ENCODE peak calls at places on chromosomes 13 and 19, in nine cellular contexts. One of them, this sample, is unnamed.

GRCh38 chr19:48135411-48135810 is 24.8 kb upstream of the PLA2G4C start:
- DNase-seq in Peyer's patch: no peak
- DNase-seq in uterus: no peak
- DNase-seq in spleen: no peak
- DNase-seq in right lobe of liver: no peak
- DNase-seq in lower leg skin: no peak
- DNase-seq in body of pancreas: no peak
- DNase-seq in sigmoid colon: no peak
- DNase-seq in breast epithelium: no peak
- DNase-seq in this sample: no peak

GRCh38 chr13:73040968-73041580 is 17.7 kb upstream of the KLF5 start:
- DNase-seq in Peyer's patch: peak; percentile 64
- DNase-seq in right lobe of liver: no peak
- DNase-seq in spleen: no peak
- DNase-seq in breast epithelium: no peak
- DNase-seq in sigmoid colon: no peak
- DNase-seq in body of pancreas: no peak
- DNase-seq in uterus: no peak
- DNase-seq in lower leg skin: no peak
- DNase-seq in this sample: no peak

GRCh38 chr13:109100705-109101104 is 471.3 kb downstream of the MYO16 start:
- DNase-seq in right lobe of liver: no peak
- DNase-seq in breast epithelium: no peak
- DNase-seq in uterus: no peak
- DNase-seq in body of pancreas: no peak
- DNase-seq in spleen: no peak
- DNase-seq in sigmoid colon: no peak
- DNase-seq in Peyer's patch: no peak
- DNase-seq in lower leg skin: no peak
- DNase-seq in this sample: no peak

GRCh38 chr19:30159636-30160035 is 212.5 kb upstream of the ZNF536 start:
- DNase-seq in body of pancreas: no peak
- DNase-seq in breast epithelium: no peak
- DNase-seq in right lobe of liver: no peak
- DNase-seq in uterus: no peak
- DNase-seq in sigmoid colon: no peak
- DNase-seq in Peyer's patch: no peak
- DNase-seq in spleen: no peak
- DNase-seq in lower leg skin: no peak
- DNase-seq in this sample: no peak

GRCh38 chr19:38451629-38452028 is 18.1 kb downstream of the RYR1 start:
- DNase-seq in breast epithelium: no peak
- DNase-seq in lower leg skin: no peak
- DNase-seq in right lobe of liver: no peak
- DNase-seq in uterus: no peak
- DNase-seq in Peyer's patch: no peak
- DNase-seq in spleen: no peak
- DNase-seq in body of pancreas: no peak
- DNase-seq in sigmoid colon: no peak
- DNase-seq in this sample: no peak

GRCh38 chr13:76720416-76720815 is 165.8 kb downstream of the KCTD12 start:
- DNase-seq in lower leg skin: no peak
- DNase-seq in right lobe of liver: no peak
- DNase-seq in breast epithelium: no peak
- DNase-seq in Peyer's patch: no peak
- DNase-seq in body of pancreas: no peak
- DNase-seq in uterus: no peak
- DNase-seq in spleen: no peak
- DNase-seq in sigmoid colon: no peak
- DNase-seq in this sample: no peak

GRCh38 chr13:76161143-76161542 is 525.0 kb downstream of the LMO7 start:
- DNase-seq in Peyer's patch: no peak
- DNase-seq in lower leg skin: no peak
- DNase-seq in right lobe of liver: no peak
- DNase-seq in sigmoid colon: no peak
- DNase-seq in uterus: no peak
- DNase-seq in body of pancreas: peak; percentile 4
- DNase-seq in breast epithelium: no peak
- DNase-seq in spleen: no peak
- DNase-seq in this sample: no peak

GRCh38 chr19:4566402-4567051 is 7.0 kb upstream of the SEMA6B start:
- DNase-seq in breast epithelium: no peak
- DNase-seq in sigmoid colon: no peak
- DNase-seq in body of pancreas: no peak
- DNase-seq in right lobe of liver: no peak
- DNase-seq in Peyer's patch: no peak
- DNase-seq in uterus: no peak
- DNase-seq in lower leg skin: no peak
- DNase-seq in spleen: no peak
- DNase-seq in this sample: no peak

DNA sequence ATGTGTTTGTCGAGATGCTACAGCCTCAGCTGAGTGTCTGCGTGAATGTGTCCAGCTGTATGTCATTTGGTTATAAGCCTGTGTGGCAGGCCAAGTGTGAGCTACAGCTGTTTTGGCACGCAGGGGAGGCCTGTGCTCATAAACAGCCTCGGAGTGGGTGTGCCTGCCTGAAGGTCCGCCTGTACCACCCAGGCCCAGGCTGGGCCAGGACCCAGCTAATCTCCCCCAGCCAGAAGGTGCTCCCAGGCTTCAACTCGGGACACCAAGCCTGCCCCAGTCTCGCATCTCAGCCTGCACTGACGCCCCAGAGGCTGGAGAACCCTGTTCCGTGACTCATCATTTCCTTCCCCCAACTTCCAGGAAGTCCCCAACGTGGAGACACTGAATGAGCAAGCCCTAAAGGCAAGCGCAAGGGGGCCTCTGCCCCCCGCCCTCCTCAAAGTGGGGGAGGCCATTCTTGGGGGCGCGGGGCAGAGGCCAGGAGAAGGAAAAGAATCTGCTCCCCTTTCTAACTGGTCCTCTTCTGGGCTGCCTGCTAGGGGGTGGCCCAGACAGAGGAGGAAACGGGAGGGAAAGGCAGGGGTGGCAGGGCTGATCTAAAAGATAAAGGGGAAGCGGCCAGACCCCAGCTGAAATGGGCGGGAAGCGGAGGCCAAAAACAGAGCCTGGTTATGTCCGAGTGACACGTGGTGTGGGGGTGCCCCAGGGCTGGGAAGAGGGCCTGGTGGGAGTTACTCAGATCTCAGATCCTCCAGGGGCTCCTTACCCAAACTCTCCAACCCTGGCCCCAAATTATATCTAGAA is 2.0 kb downstream of the SLC1A5 start:
- DNase-seq in spleen: peak; percentile 86
- DNase-seq in right lobe of liver: peak; percentile 67
- DNase-seq in breast epithelium: peak; percentile 61
- DNase-seq in lower leg skin: peak; percentile 60
- DNase-seq in uterus: peak; percentile 70
- DNase-seq in sigmoid colon: peak; percentile 89
- DNase-seq in body of pancreas: peak; percentile 70
- DNase-seq in Peyer's patch: peak; percentile 90
- DNase-seq in this sample: peak; percentile 67
- TF ChIP-seq POLR2A in spleen: no peak
- TF ChIP-seq POLR2A in right lobe of liver: no peak
- TF ChIP-seq POLR2A in breast epithelium: peak; percentile 17
- TF ChIP-seq POLR2A in lower leg skin: no peak
- TF ChIP-seq POLR2A in uterus: no peak
- TF ChIP-seq POLR2A in sigmoid colon: no peak
- TF ChIP-seq POLR2A in body of pancreas: peak; percentile 30
- TF ChIP-seq POLR2A in Peyer's patch: peak; percentile 40
- TF ChIP-seq POLR2A in this sample: no peak

GRCh38 chr13:98741741-98742435 is 10.6 kb downstream of the SLC15A1 start:
- DNase-seq in uterus: no peak
- DNase-seq in Peyer's patch: no peak
- DNase-seq in sigmoid colon: no peak
- DNase-seq in lower leg skin: no peak
- DNase-seq in right lobe of liver: no peak
- DNase-seq in breast epithelium: no peak
- DNase-seq in body of pancreas: no peak
- DNase-seq in spleen: no peak
- DNase-seq in this sample: no peak
- TF ChIP-seq POLR2A in uterus: no peak
- TF ChIP-seq POLR2A in Peyer's patch: no peak
- TF ChIP-seq POLR2A in sigmoid colon: no peak
- TF ChIP-seq POLR2A in lower leg skin: no peak
- TF ChIP-seq POLR2A in right lobe of liver: no peak
- TF ChIP-seq POLR2A in breast epithelium: no peak
- TF ChIP-seq POLR2A in body of pancreas: no peak
- TF ChIP-seq POLR2A in spleen: no peak
- TF ChIP-seq POLR2A in this sample: no peak

GRCh38 chr13:46052314-46053161 is at the start of gene ZC3H13:
- DNase-seq in body of pancreas: peak; percentile 96
- DNase-seq in breast epithelium: peak; percentile 91
- DNase-seq in lower leg skin: peak; percentile 93
- DNase-seq in Peyer's patch: peak; percentile 98
- DNase-seq in spleen: peak; percentile 98
- DNase-seq in right lobe of liver: peak; percentile 97
- DNase-seq in uterus: peak; percentile 89
- DNase-seq in sigmoid colon: peak; percentile 95
- DNase-seq in this sample: peak; percentile 95
- TF ChIP-seq POLR2A in body of pancreas: peak; percentile 84
- TF ChIP-seq POLR2A in breast epithelium: no peak
- TF ChIP-seq POLR2A in lower leg skin: no peak
- TF ChIP-seq POLR2A in Peyer's patch: peak; percentile 67
- TF ChIP-seq POLR2A in spleen: no peak
- TF ChIP-seq POLR2A in right lobe of liver: peak; percentile 76
- TF ChIP-seq POLR2A in uterus: peak; percentile 56
- TF ChIP-seq POLR2A in sigmoid colon: peak; percentile 39
- TF ChIP-seq POLR2A in this sample: no peak

DNA sequence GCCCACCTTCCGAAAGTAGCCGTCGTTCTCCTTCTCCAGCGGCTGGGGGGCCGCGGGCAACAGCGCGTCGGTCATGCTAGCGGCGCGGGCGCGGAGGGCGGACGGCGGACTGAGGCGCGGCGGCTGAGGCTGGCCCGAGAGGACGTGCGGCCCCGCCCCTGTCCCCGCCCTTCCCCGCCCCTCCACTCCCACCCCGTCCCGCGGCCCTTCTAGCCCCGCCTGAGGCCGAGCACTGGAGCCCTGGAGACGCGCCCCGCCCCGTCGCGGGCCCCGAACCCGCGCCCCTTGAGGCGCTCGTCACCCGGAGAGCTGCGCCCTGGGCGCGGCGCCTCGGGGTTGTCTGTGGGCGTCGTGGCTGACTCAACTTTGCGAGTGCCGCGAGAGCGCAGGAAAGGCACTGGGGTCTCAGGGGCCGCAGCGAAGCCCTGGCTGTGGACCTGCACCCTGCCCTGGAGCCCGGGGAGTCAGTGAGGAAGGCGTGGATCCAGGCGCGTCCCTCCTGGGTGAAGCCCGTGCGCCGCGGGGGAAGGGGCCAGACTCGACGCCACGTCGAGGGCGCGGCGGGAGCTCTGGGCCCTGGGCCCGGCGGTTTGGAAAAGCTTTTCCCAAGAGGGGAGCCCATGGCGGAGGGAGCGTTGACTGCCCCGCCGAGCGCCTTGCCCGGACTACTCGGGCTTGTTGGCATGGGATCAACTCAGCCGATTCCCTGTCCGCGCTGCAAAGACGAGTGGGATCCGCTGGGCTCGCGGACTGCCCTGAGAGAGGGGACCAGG is at the start of gene RHPN2:
- DNase-seq in lower leg skin: no peak
- DNase-seq in body of pancreas: peak; percentile 72
- DNase-seq in uterus: peak; percentile 63
- DNase-seq in right lobe of liver: peak; percentile 82
- DNase-seq in Peyer's patch: peak; percentile 87
- DNase-seq in sigmoid colon: peak; percentile 73
- DNase-seq in spleen: peak; percentile 80
- DNase-seq in breast epithelium: peak; percentile 69
- DNase-seq in this sample: peak; percentile 81
- TF ChIP-seq POLR2A in lower leg skin: no peak
- TF ChIP-seq POLR2A in body of pancreas: peak; percentile 36
- TF ChIP-seq POLR2A in uterus: no peak
- TF ChIP-seq POLR2A in right lobe of liver: no peak
- TF ChIP-seq POLR2A in Peyer's patch: peak; percentile 78
- TF ChIP-seq POLR2A in sigmoid colon: no peak
- TF ChIP-seq POLR2A in spleen: no peak
- TF ChIP-seq POLR2A in breast epithelium: no peak
- TF ChIP-seq POLR2A in this sample: no peak

GRCh38 chr13:30864352-30865130 is 41.5 kb upstream of the MEDAG start:
- DNase-seq in spleen: no peak
- DNase-seq in uterus: peak; percentile 40
- DNase-seq in sigmoid colon: no peak
- DNase-seq in Peyer's patch: no peak
- DNase-seq in body of pancreas: no peak
- DNase-seq in breast epithelium: no peak
- DNase-seq in right lobe of liver: no peak
- DNase-seq in lower leg skin: no peak
- DNase-seq in this sample: no peak
- TF ChIP-seq POLR2A in spleen: no peak
- TF ChIP-seq POLR2A in uterus: no peak
- TF ChIP-seq POLR2A in sigmoid colon: no peak
- TF ChIP-seq POLR2A in Peyer's patch: no peak
- TF ChIP-seq POLR2A in body of pancreas: no peak
- TF ChIP-seq POLR2A in breast epithelium: no peak
- TF ChIP-seq POLR2A in right lobe of liver: no peak
- TF ChIP-seq POLR2A in lower leg skin: no peak
- TF ChIP-seq POLR2A in this sample: no peak

DNA sequence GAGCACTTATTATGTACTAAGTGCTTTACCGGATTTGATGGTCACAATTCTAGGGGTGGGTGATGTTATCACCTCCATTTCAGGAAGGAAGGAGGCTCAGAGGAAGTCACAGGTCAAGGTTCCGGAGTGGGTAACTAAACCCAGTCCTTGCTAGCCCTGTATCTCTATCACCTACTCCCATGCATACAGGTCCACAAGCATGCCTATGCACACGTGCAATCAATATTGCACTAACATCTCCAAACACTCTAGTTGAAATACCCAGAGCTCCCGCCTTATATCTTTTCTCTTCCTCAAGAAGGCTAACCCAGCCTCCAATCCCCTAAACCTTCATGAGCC is 17.8 kb upstream of the FOSB start:
- DNase-seq in spleen: no peak
- DNase-seq in right lobe of liver: no peak
- DNase-seq in uterus: no peak
- DNase-seq in Peyer's patch: no peak
- DNase-seq in body of pancreas: no peak
- DNase-seq in breast epithelium: no peak
- DNase-seq in sigmoid colon: no peak
- DNase-seq in lower leg skin: no peak
- DNase-seq in this sample: no peak
- TF ChIP-seq POLR2A in spleen: no peak
- TF ChIP-seq POLR2A in right lobe of liver: no peak
- TF ChIP-seq POLR2A in uterus: no peak
- TF ChIP-seq POLR2A in Peyer's patch: no peak
- TF ChIP-seq POLR2A in body of pancreas: no peak
- TF ChIP-seq POLR2A in breast epithelium: no peak
- TF ChIP-seq POLR2A in sigmoid colon: no peak
- TF ChIP-seq POLR2A in lower leg skin: no peak
- TF ChIP-seq POLR2A in this sample: no peak

This sample was measured in stomach.